ENCODE peak calls at places on chromosomes 5 and 9, in four cellular contexts. One of them, this sample, is unnamed.

GRCh38 chr5:133297293-133297692 is 245.5 kb downstream of the HSPA4 start:
- DNase-seq in HFF-Myc: no peak
- DNase-seq in endodermal cell: no peak
- DNase-seq in brain microvascular endothelial cell: no peak
- DNase-seq in this sample: no peak

GRCh38 chr5:109485030-109485429 is 75.3 kb upstream of the PJA2 start:
- DNase-seq in HFF-Myc: peak
- DNase-seq in endodermal cell: no peak
- DNase-seq in brain microvascular endothelial cell: peak
- DNase-seq in this sample: peak

GRCh38 chr5:133790898-133791297 is 177.5 kb downstream of the C5orf15 start:
- DNase-seq in HFF-Myc: no peak
- DNase-seq in endodermal cell: no peak
- DNase-seq in brain microvascular endothelial cell: no peak
- DNase-seq in this sample: no peak

GRCh38 chr5:154110781-154111180 is 72.0 kb downstream of the MFAP3 start:
- DNase-seq in HFF-Myc: peak
- DNase-seq in endodermal cell: peak
- DNase-seq in brain microvascular endothelial cell: peak
- DNase-seq in this sample: no peak

GRCh38 chr9:134267305-134268265 is 58.7 kb upstream of the RXRA start:
- DNase-seq in HFF-Myc: no peak
- DNase-seq in endodermal cell: peak
- DNase-seq in brain microvascular endothelial cell: no peak
- DNase-seq in this sample: no peak

GRCh38 chr9:133227242-133227860 is 18.3 kb upstream of the OBP2B start:
- DNase-seq in HFF-Myc: no peak
- DNase-seq in endodermal cell: no peak
- DNase-seq in brain microvascular endothelial cell: no peak
- DNase-seq in this sample: no peak

GRCh38 chr9:135282808-135283207 is 195.3 kb downstream of the OLFM1 start:
- DNase-seq in HFF-Myc: no peak
- DNase-seq in endodermal cell: no peak
- DNase-seq in brain microvascular endothelial cell: no peak
- DNase-seq in this sample: no peak

GRCh38 chr5:39224196-39224754 is 4.9 kb upstream of the FYB1 start:
- DNase-seq in HFF-Myc: no peak
- DNase-seq in endodermal cell: peak
- DNase-seq in brain microvascular endothelial cell: no peak
- DNase-seq in this sample: no peak

GRCh38 chr9:97930972-97931371 is 7.0 kb downstream of the HEMGN start:
- DNase-seq in HFF-Myc: no peak
- DNase-seq in endodermal cell: no peak
- DNase-seq in brain microvascular endothelial cell: no peak
- DNase-seq in this sample: no peak

GRCh38 chr5:172541764-172542120 is 87.4 kb upstream of the SH3PXD2B start:
- DNase-seq in HFF-Myc: no peak
- DNase-seq in endodermal cell: peak
- DNase-seq in brain microvascular endothelial cell: no peak
- DNase-seq in this sample: no peak

GRCh38 chr5:57094753-57095683 is 78.8 kb upstream of the GPBP1 start:
- DNase-seq in HFF-Myc: no peak
- DNase-seq in endodermal cell: peak
- DNase-seq in brain microvascular endothelial cell: peak
- DNase-seq in this sample: no peak

GRCh38 chr9:95425910-95426551 is 90.7 kb downstream of the PTCH1 start:
- DNase-seq in HFF-Myc: no peak
- DNase-seq in endodermal cell: peak
- DNase-seq in brain microvascular endothelial cell: no peak
- DNase-seq in this sample: peak
- H3K4me3 ChIP-seq in HFF-Myc: peak
- H3K4me3 ChIP-seq in endodermal cell: peak
- H3K4me3 ChIP-seq in brain microvascular endothelial cell: peak
- H3K4me3 ChIP-seq in this sample: peak

DNA sequence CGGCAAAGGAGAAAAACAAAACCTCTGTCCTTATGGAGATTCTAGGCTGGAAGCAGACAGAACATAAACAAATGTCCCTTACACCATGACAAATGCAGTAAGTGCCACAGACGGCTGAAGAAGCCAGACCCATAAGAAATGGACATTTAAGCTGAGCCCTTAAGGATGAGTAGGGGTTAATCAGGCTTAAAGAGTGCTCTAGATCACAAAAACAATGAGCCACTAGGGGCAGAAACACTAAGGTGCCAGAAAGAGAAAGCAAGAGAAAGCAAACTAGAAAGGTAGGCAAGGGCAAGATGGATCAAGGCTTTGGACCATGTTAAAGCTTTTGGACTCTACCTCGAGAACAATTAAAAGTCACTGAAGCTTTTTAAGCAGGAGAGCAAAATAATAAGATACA is 326.9 kb upstream of the WWC1 start:
- DNase-seq in HFF-Myc: no peak
- DNase-seq in endodermal cell: no peak
- DNase-seq in brain microvascular endothelial cell: no peak
- DNase-seq in this sample: no peak
- TF ChIP-seq CTCF in HFF-Myc: peak
- TF ChIP-seq CTCF in endodermal cell: peak
- TF ChIP-seq CTCF in brain microvascular endothelial cell: peak
- TF ChIP-seq CTCF in this sample: peak

GRCh38 chr5:141557681-141558136 is 61.1 kb downstream of the DIAPH1 start:
- DNase-seq in HFF-Myc: peak
- DNase-seq in endodermal cell: peak
- DNase-seq in brain microvascular endothelial cell: peak
- DNase-seq in this sample: peak
- H3K4me3 ChIP-seq in HFF-Myc: peak
- H3K4me3 ChIP-seq in endodermal cell: peak
- H3K4me3 ChIP-seq in brain microvascular endothelial cell: peak
- H3K4me3 ChIP-seq in this sample: peak

GRCh38 chr5:96651948-96652753 is 10.0 kb upstream of the CAST start:
- DNase-seq in HFF-Myc: no peak
- DNase-seq in endodermal cell: peak
- DNase-seq in brain microvascular endothelial cell: no peak
- DNase-seq in this sample: no peak
- TF ChIP-seq CTCF in HFF-Myc: peak
- TF ChIP-seq CTCF in endodermal cell: peak
- TF ChIP-seq CTCF in brain microvascular endothelial cell: peak
- TF ChIP-seq CTCF in this sample: peak

GRCh38 chr9:137227057-137227852 is at the start of gene RNF224:
- DNase-seq in HFF-Myc: peak
- DNase-seq in endodermal cell: peak
- DNase-seq in brain microvascular endothelial cell: peak
- DNase-seq in this sample: peak
- H3K4me3 ChIP-seq in HFF-Myc: no peak
- H3K4me3 ChIP-seq in endodermal cell: no peak
- H3K4me3 ChIP-seq in brain microvascular endothelial cell: no peak
- H3K4me3 ChIP-seq in this sample: no peak

GRCh38 chr5:124660229-124661093 is 86.0 kb downstream of the ZNF608 start:
- DNase-seq in HFF-Myc: no peak
- DNase-seq in endodermal cell: peak
- DNase-seq in brain microvascular endothelial cell: no peak
- DNase-seq in this sample: peak
- TF ChIP-seq CTCF in HFF-Myc: no peak
- TF ChIP-seq CTCF in endodermal cell: peak
- TF ChIP-seq CTCF in brain microvascular endothelial cell: peak
- TF ChIP-seq CTCF in this sample: no peak

This sample was measured in astrocyte of the spinal cord.